ENCODE peak calls at places on chromosomes 13 and 19, in six cellular contexts. One of them, this sample, is unnamed.

GRCh38 chr19:52336117-52336811 is at the start of gene ZNF610:
- DNase-seq in M059J: peak
- DNase-seq in fibroblast of mammary gland: peak
- DNase-seq in Kasumi-1: peak
- DNase-seq in Caki2: peak
- DNase-seq in germinal center: peak
- DNase-seq in this sample: peak

GRCh38 chr19:18710986-18711751 is 27.7 kb downstream of the CRTC1 start:
- DNase-seq in M059J: no peak
- DNase-seq in fibroblast of mammary gland: peak
- DNase-seq in Kasumi-1: no peak
- DNase-seq in Caki2: no peak
- DNase-seq in germinal center: no peak
- DNase-seq in this sample: no peak

GRCh38 chr13:98253526-98253925 is 76.5 kb upstream of the RNF113B start:
- DNase-seq in M059J: no peak
- DNase-seq in fibroblast of mammary gland: peak
- DNase-seq in Kasumi-1: no peak
- DNase-seq in Caki2: no peak
- DNase-seq in germinal center: no peak
- DNase-seq in this sample: no peak

GRCh38 chr13:99196466-99197256 is 4.0 kb upstream of the UBAC2 start:
- DNase-seq in M059J: peak
- DNase-seq in fibroblast of mammary gland: no peak
- DNase-seq in Kasumi-1: peak
- DNase-seq in Caki2: no peak
- DNase-seq in germinal center: no peak
- DNase-seq in this sample: peak

GRCh38 chr19:34254552-34255432 is at the start of gene GARRE1:
- DNase-seq in M059J: peak
- DNase-seq in fibroblast of mammary gland: no peak
- DNase-seq in Kasumi-1: no peak
- DNase-seq in Caki2: no peak
- DNase-seq in germinal center: peak
- DNase-seq in this sample: peak

GRCh38 chr13:78131811-78132210 is 213.2 kb upstream of the EDNRB start:
- DNase-seq in M059J: no peak
- DNase-seq in fibroblast of mammary gland: peak
- DNase-seq in Kasumi-1: no peak
- DNase-seq in Caki2: no peak
- DNase-seq in germinal center: no peak
- DNase-seq in this sample: no peak

GRCh38 chr19:1266818-1267440 is 2.2 kb upstream of the CIRBP start:
- DNase-seq in M059J: peak
- DNase-seq in fibroblast of mammary gland: no peak
- DNase-seq in Kasumi-1: peak
- DNase-seq in Caki2: peak
- DNase-seq in germinal center: no peak
- DNase-seq in this sample: peak

GRCh38 chr13:76383671-76384461 is 502.3 kb downstream of the KCTD12 start:
- DNase-seq in M059J: peak
- DNase-seq in fibroblast of mammary gland: peak
- DNase-seq in Kasumi-1: peak
- DNase-seq in Caki2: peak
- DNase-seq in germinal center: no peak
- DNase-seq in this sample: no peak

GRCh38 chr19:2054763-2055162 is 3.7 kb upstream of the MKNK2 start:
- DNase-seq in M059J: no peak
- DNase-seq in fibroblast of mammary gland: no peak
- DNase-seq in Kasumi-1: no peak
- DNase-seq in Caki2: peak
- DNase-seq in germinal center: no peak
- DNase-seq in this sample: peak

GRCh38 chr19:29858000-29858596 is 46.3 kb downstream of the CCNE1 start:
- DNase-seq in M059J: peak
- DNase-seq in fibroblast of mammary gland: no peak
- DNase-seq in Kasumi-1: peak
- DNase-seq in Caki2: no peak
- DNase-seq in germinal center: peak
- DNase-seq in this sample: peak

GRCh38 chr13:102814025-102814607 is 15.2 kb downstream of the BIVM start:
- DNase-seq in M059J: no peak
- DNase-seq in fibroblast of mammary gland: no peak
- DNase-seq in Kasumi-1: no peak
- DNase-seq in Caki2: no peak
- DNase-seq in germinal center: no peak
- DNase-seq in this sample: peak

GRCh38 chr19:32268381-32268780 is 77.0 kb upstream of the ZNF507 start:
- DNase-seq in M059J: no peak
- DNase-seq in fibroblast of mammary gland: no peak
- DNase-seq in Kasumi-1: no peak
- DNase-seq in Caki2: no peak
- DNase-seq in germinal center: no peak
- DNase-seq in this sample: no peak

GRCh38 chr19:46134527-46134926 is 10.0 kb upstream of the IGFL3 start:
- DNase-seq in M059J: no peak
- DNase-seq in fibroblast of mammary gland: peak
- DNase-seq in Kasumi-1: no peak
- DNase-seq in Caki2: no peak
- DNase-seq in germinal center: no peak
- DNase-seq in this sample: no peak

GRCh38 chr13:113663934-113664333 is 3.1 kb upstream of the GRK1 start:
- DNase-seq in M059J: no peak
- DNase-seq in fibroblast of mammary gland: no peak
- DNase-seq in Kasumi-1: no peak
- DNase-seq in Caki2: no peak
- DNase-seq in germinal center: no peak
- DNase-seq in this sample: no peak

GRCh38 chr13:84607614-84608013 is 725.3 kb upstream of the SLITRK1 start:
- DNase-seq in M059J: peak
- DNase-seq in fibroblast of mammary gland: peak
- DNase-seq in Kasumi-1: no peak
- DNase-seq in Caki2: peak
- DNase-seq in germinal center: no peak
- DNase-seq in this sample: no peak

GRCh38 chr13:113491418-113491883 is 940 bp upstream of the DCUN1D2 start:
- DNase-seq in M059J: peak
- DNase-seq in fibroblast of mammary gland: peak
- DNase-seq in Kasumi-1: no peak
- DNase-seq in Caki2: peak
- DNase-seq in germinal center: peak
- DNase-seq in this sample: peak

GRCh38 chr19:2736550-2737190 is 3.1 kb downstream of the SLC39A3 start:
- DNase-seq in M059J: no peak
- DNase-seq in fibroblast of mammary gland: no peak
- DNase-seq in Kasumi-1: no peak
- DNase-seq in Caki2: no peak
- DNase-seq in germinal center: no peak
- DNase-seq in this sample: no peak

GRCh38 chr19:5645409-5645808 is 22.5 kb downstream of the SAFB start:
- DNase-seq in M059J: no peak
- DNase-seq in fibroblast of mammary gland: no peak
- DNase-seq in Kasumi-1: no peak
- DNase-seq in Caki2: no peak
- DNase-seq in germinal center: no peak
- DNase-seq in this sample: no peak

GRCh38 chr13:75445717-75446529 is 36.0 kb downstream of the TBC1D4 start:
- DNase-seq in M059J: no peak
- DNase-seq in fibroblast of mammary gland: peak
- DNase-seq in Kasumi-1: no peak
- DNase-seq in Caki2: no peak
- DNase-seq in germinal center: no peak
- DNase-seq in this sample: no peak

GRCh38 chr19:6074709-6075403 is 35.4 kb downstream of the RFX2 start:
- DNase-seq in M059J: no peak
- DNase-seq in fibroblast of mammary gland: no peak
- DNase-seq in Kasumi-1: no peak
- DNase-seq in Caki2: no peak
- DNase-seq in germinal center: no peak
- DNase-seq in this sample: no peak

GRCh38 chr13:73220966-73221720 is 162.3 kb downstream of the KLF5 start:
- DNase-seq in M059J: peak
- DNase-seq in fibroblast of mammary gland: no peak
- DNase-seq in Kasumi-1: peak
- DNase-seq in Caki2: no peak
- DNase-seq in germinal center: no peak
- DNase-seq in this sample: peak

GRCh38 chr13:85654227-85654626 is 145.0 kb downstream of the SLITRK6 start:
- DNase-seq in M059J: peak
- DNase-seq in fibroblast of mammary gland: no peak
- DNase-seq in Kasumi-1: no peak
- DNase-seq in Caki2: no peak
- DNase-seq in germinal center: no peak
- DNase-seq in this sample: no peak

GRCh38 chr19:48398329-48399235 is 5.1 kb downstream of the GRIN2D start:
- DNase-seq in M059J: peak
- DNase-seq in fibroblast of mammary gland: peak
- DNase-seq in Kasumi-1: no peak
- DNase-seq in Caki2: no peak
- DNase-seq in germinal center: peak
- DNase-seq in this sample: peak

GRCh38 chr19:54650108-54650666 is 12.6 kb upstream of the LILRB4 start:
- DNase-seq in M059J: no peak
- DNase-seq in fibroblast of mammary gland: no peak
- DNase-seq in Kasumi-1: no peak
- DNase-seq in Caki2: no peak
- DNase-seq in germinal center: no peak
- DNase-seq in this sample: no peak

GRCh38 chr19:47726467-47726866 is 13.2 kb downstream of the EHD2 start:
- DNase-seq in M059J: peak
- DNase-seq in fibroblast of mammary gland: peak
- DNase-seq in Kasumi-1: no peak
- DNase-seq in Caki2: peak
- DNase-seq in germinal center: no peak
- DNase-seq in this sample: no peak

This sample was measured in GM12865.